ENCODE peak calls at places on chromosomes 16 and 17, in seven cellular contexts. B is A549, K is sigmoid colon, C is PC-3, F is uterus, D is colonic mucosa, S is stomach. N is an unnamed sample.
A peak's percentile ranks its signal among the peaks of the same experiment; 100 is the strongest.

GRCh38 chr16:66478733-66479511 is 51.8 kb downstream of the BEAN1 start:
- DNase-seq in B (peak; percentile 81), K (peak; percentile 83), C (peak; percentile 78), F (peak; percentile 58), D (peak; percentile 83), S (peak; percentile 81), N (peak; percentile 73)

GRCh38 chr16:9363520-9363919 is 272.1 kb downstream of the HAPSTR1 start:
- DNase-seq in B (no peak), K (no peak), C (no peak), F (no peak), D (no peak), S (no peak), N (no peak)

GRCh38 chr16:59210955-59211541 is 476.9 kb upstream of the GOT2 start:
- DNase-seq in B (peak; percentile 96), K (no peak), C (no peak), F (no peak), D (no peak), S (no peak), N (no peak)

GRCh38 chr17:57404073-57404472 is 147.8 kb downstream of the MSI2 start:
- DNase-seq in B (peak; percentile 33), K (no peak), C (peak; percentile 26), F (no peak), D (peak; percentile 33), S (no peak), N (no peak)

GRCh38 chr17:50660042-50660886 is 25.6 kb downstream of the ABCC3 start:
- DNase-seq in B (peak; percentile 95), K (no peak), C (peak; percentile 70), F (no peak), D (peak; percentile 80), S (peak; percentile 49), N (peak; percentile 46)

GRCh38 chr17:78174332-78174869 is 6.0 kb downstream of the SYNGR2 start:
- DNase-seq in B (peak; percentile 56), K (peak; percentile 85), C (peak; percentile 66), F (peak; percentile 50), D (peak; percentile 92), S (peak; percentile 96), N (peak; percentile 85)

GRCh38 chr16:15899538-15900100 is 11.2 kb upstream of the CEP20 start:
- DNase-seq in B (peak; percentile 95), K (no peak), C (peak; percentile 95), F (no peak), D (peak; percentile 45), S (peak; percentile 69), N (no peak)

GRCh38 chr17:68248199-68248825 is 469 bp downstream of the AMZ2 start:
- DNase-seq in B (no peak), K (peak; percentile 88), C (peak; percentile 29), F (peak; percentile 82), D (peak; percentile 67), S (peak; percentile 49), N (no peak)

GRCh38 chr16:21656795-21657768 is 4.7 kb upstream of the IGSF6 start:
- DNase-seq in B (peak; percentile 60), K (no peak), C (peak; percentile 58), F (no peak), D (peak; percentile 38), S (no peak), N (no peak)

GRCh38 chr16:67667817-67668494 is 1.3 kb downstream of the C16orf86 start:
- DNase-seq in B (peak; percentile 93), K (peak; percentile 95), C (peak; percentile 72), F (peak; percentile 84), D (peak; percentile 84), S (peak; percentile 88), N (peak; percentile 82)

GRCh38 chr17:80763293-80763867 is 218.7 kb downstream of the RPTOR start:
- DNase-seq in B (no peak), K (no peak), C (no peak), F (no peak), D (no peak), S (no peak), N (no peak)
- H3K4me1 ChIP-seq in B (peaks cover 26% of the 10 kb centered on the region), K (no peaks in the 10 kb centered on the region), C (peaks cover 32% of the 10 kb centered on the region), F (no peaks in the 10 kb centered on the region), D (no peaks in the 10 kb centered on the region), S (peaks cover 36% of the 10 kb centered on the region), N (peaks cover 7% of the 10 kb centered on the region)

DNA sequence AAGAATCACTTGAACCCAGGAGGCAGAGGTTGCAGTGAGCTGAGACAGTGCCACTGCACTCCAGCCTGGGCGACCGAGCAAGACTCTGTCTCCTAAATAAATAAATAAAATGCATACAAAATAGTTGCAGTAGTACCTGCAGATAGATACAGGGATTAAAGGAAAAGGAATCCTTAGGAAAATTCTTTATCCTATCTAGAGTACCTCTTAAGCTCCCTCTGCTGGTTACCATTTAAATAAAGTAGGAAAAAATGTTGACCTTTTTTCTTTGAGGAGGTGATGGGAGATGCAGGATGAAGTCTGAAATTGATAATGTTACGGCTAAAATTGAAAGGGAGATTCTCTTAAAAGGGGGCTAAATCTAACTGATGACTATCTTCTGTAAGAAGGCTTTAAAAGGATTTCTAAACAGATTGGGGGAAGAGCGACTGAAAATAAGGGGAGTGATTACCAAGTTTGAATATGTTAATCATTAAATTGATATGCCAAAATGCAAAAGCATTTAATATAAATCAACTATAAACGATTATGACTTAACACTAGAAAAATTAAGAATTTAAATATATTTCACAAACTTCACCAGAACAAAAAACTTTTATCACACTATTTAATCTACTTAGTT is 29.4 kb downstream of the C16orf87 start:
- DNase-seq in B (peak; percentile 37), K (no peak), C (peak; percentile 57), F (no peak), D (no peak), S (no peak), N (no peak)
- TF ChIP-seq CTCF in B (peak; percentile 55), K (no peak), C (peak; percentile 63), F (no peak), D (no peak), S (no peak), N (peak; percentile 57)

DNA sequence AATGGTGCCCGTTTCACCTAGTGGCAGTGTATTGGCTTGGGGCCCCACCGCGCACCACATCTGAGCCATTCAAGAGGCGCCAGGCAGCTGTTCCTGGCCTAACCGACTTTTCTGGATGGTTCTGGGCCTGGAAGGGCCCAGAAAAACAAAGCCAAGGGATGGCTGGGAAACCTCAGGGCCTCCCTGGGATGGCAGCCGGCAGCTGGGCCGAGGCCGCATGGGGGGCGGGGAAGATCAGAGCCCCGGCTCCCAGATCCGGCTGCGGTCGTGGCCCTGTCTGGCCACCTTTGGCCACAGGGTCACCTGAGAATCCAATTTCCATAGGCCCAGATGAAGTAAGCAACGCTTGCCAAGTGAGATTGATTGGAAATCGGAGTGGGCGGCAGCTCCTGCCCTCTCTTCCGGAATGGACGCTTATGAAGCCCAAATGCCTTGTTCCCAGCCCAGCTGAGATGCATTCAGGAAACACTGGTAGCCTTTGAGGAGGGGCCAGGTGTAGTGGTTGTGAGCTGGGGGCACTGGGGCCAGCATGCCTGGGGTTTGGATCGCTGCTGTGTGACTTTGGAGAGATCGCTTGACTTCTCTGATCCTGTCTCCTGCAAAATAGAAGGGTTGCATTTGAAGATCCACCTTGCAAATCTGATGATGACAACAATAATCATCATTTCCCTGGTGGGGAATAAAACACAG is 163.8 kb upstream of the GSE1 start:
- DNase-seq in B (no peak), K (no peak), C (no peak), F (no peak), D (no peak), S (peak; percentile 63), N (no peak)
- H3K4me1 ChIP-seq in B (no peaks in the 10 kb centered on the region), K (no peaks in the 10 kb centered on the region), C (no peaks in the 10 kb centered on the region), F (no peaks in the 10 kb centered on the region), D (peaks cover 20% of the 10 kb centered on the region), S (peaks cover 71% of the 10 kb centered on the region), N (peaks cover 11% of the 10 kb centered on the region)

DNA sequence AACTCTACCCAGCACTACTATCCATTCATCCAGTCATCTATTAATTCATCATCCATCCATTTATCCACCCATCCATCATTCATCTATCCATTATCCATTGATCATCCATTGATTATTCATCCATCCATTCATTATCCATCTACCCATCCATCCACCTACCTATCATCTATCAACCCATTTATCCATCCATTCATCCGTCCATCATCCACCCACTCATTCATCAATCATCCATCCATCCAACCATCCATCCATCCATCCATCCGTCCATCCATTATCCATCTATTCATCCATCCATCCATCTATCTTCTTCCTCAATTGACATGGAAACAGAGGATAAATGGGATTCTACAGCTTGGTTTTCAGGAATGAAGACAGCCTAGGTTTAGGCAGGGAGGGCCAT is 12.0 kb downstream of the SLC4A1 start:
- DNase-seq in B (no peak), K (no peak), C (no peak), F (no peak), D (no peak), S (no peak), N (no peak)
- TF ChIP-seq CTCF in B (no peak), K (no peak), C (no peak), F (no peak), D (no peak), S (no peak), N (no peak)

GRCh38 chr17:14308636-14308964 is 7.7 kb downstream of the HS3ST3B1 start:
- DNase-seq in B (no peak), K (no peak), C (no peak), F (no peak), D (no peak), S (no peak), N (no peak)

GRCh38 chr17:14310584-14310983 is 9.7 kb downstream of the HS3ST3B1 start:
- DNase-seq in B (no peak), K (no peak), C (no peak), F (no peak), D (no peak), S (no peak), N (peak; percentile 25)

GRCh38 chr17:14310101-14310500 is 9.2 kb downstream of the HS3ST3B1 start:
- DNase-seq in B (no peak), K (no peak), C (no peak), F (no peak), D (no peak), S (no peak), N (no peak)

GRCh38 chr17:14307560-14308024 is 6.7 kb downstream of the HS3ST3B1 start:
- DNase-seq in B (no peak), K (no peak), C (no peak), F (no peak), D (no peak), S (no peak), N (no peak)

GRCh38 chr17:14308965-14309879 is 8.3 kb downstream of the HS3ST3B1 start:
- DNase-seq in B (peak; percentile 39), K (peak; percentile 86), C (peak; percentile 82), F (peak; percentile 87), D (peak; percentile 88), S (peak; percentile 89), N (peak; percentile 89)
- H3K4me1 ChIP-seq in B (no peaks in the 10 kb centered on the region), K (no peaks in the 10 kb centered on the region), C (no peaks in the 10 kb centered on the region), F (peaks cover 6% of the 10 kb centered on the region), D (peaks cover 2% of the 10 kb centered on the region), S (peaks cover 32% of the 10 kb centered on the region), N (peaks cover 43% of the 10 kb centered on the region)

GRCh38 chr16:88387941-88388627 is 5.3 kb downstream of the ZNF469 start:
- DNase-seq in B (peak; percentile 87), K (no peak), C (peak; percentile 81), F (no peak), D (peak; percentile 84), S (peak; percentile 92), N (peak; percentile 38)
- TF ChIP-seq CTCF in B (no peak), K (no peak), C (no peak), F (no peak), D (no peak), S (no peak), N (no peak)

GRCh38 chr16:84546669-84547538 is 42.4 kb upstream of the MEAK7 start:
- DNase-seq in B (no peak), K (no peak), C (no peak), F (no peak), D (no peak), S (no peak), N (no peak)
- H3K4me1 ChIP-seq in B (peaks cover 8% of the 10 kb centered on the region), K (no peaks in the 10 kb centered on the region), C (no peaks in the 10 kb centered on the region), F (no peaks in the 10 kb centered on the region), D (peaks cover 4% of the 10 kb centered on the region), S (no peaks in the 10 kb centered on the region), N (peaks cover 5% of the 10 kb centered on the region)

GRCh38 chr17:76088041-76088867 is 9.3 kb downstream of the ZACN start:
- DNase-seq in B (no peak), K (peak; percentile 35), C (no peak), F (no peak), D (no peak), S (no peak), N (no peak)
- TF ChIP-seq CTCF in B (no peak), K (no peak), C (peak; percentile 31), F (no peak), D (no peak), S (no peak), N (no peak)